ENCODE peak calls at places on chromosomes 5 and 9, in six cellular contexts. W is NCI-H187, C is choroid plexus epithelial cell, Q is AG09319, D is NCI-H1092, F is KG1. M is an unnamed sample.

GRCh38 chr5:138469540-138470321 is 4.5 kb downstream of the EGR1 start:
- DNase-seq in W (no peak), D (no peak), C (peak), Q (peak), F (no peak), M (peak)

GRCh38 chr5:72633041-72633445 is 125.8 kb upstream of the ZNF366 start:
- DNase-seq in F (no peak), D (no peak), Q (no peak), C (no peak), W (no peak), M (no peak)

GRCh38 chr5:96883871-96884270 is 7.6 kb downstream of the ERAP2 start:
- DNase-seq in F (no peak), C (no peak), Q (no peak), D (no peak), W (no peak), M (no peak)

GRCh38 chr9:14096182-14096922 is 217.6 kb downstream of the NFIB start:
- DNase-seq in D (no peak), Q (peak), F (no peak), C (peak), W (peak), M (peak)

GRCh38 chr5:6256901-6257300 is 121.4 kb downstream of the MED10 start:
- DNase-seq in Q (no peak), W (no peak), F (no peak), D (no peak), C (no peak), M (no peak)

GRCh38 chr9:91282292-91282691 is 79.4 kb downstream of the AUH start:
- DNase-seq in D (no peak), C (peak), Q (no peak), F (no peak), W (no peak), M (no peak)

GRCh38 chr5:171310816-171311697 is 2.0 kb downstream of the TLX3 start:
- DNase-seq in Q (no peak), C (peak), D (no peak), W (no peak), F (peak), M (peak)

GRCh38 chr5:114419941-114420340 is 58.1 kb downstream of the KCNN2 start:
- DNase-seq in F (no peak), C (no peak), D (no peak), Q (no peak), W (no peak), M (peak)

GRCh38 chr5:139133237-139133636 is 64.9 kb downstream of the SIL1 start:
- DNase-seq in D (peak), F (no peak), C (no peak), W (peak), Q (no peak), M (no peak)

GRCh38 chr9:34417734-34418133 is 40.6 kb downstream of the FAM219A start:
- DNase-seq in W (peak), Q (no peak), C (no peak), D (peak), F (no peak), M (no peak)

GRCh38 chr9:27339661-27340295 is 42.8 kb upstream of the EQTN start:
- DNase-seq in Q (no peak), W (no peak), D (no peak), F (no peak), C (no peak), M (no peak)

GRCh38 chr9:90054810-90055209 is 450.0 kb downstream of the GADD45G start:
- DNase-seq in W (no peak), D (peak), C (no peak), F (no peak), Q (no peak), M (no peak)

GRCh38 chr5:67133217-67133616 is 63.4 kb downstream of the CD180 start:
- DNase-seq in Q (no peak), F (no peak), W (no peak), C (no peak), D (no peak), M (no peak)

GRCh38 chr5:95822038-95822407 is 503 bp downstream of the GLRX start:
- DNase-seq in Q (no peak), F (no peak), C (peak), D (peak), W (peak), M (peak)

GRCh38 chr5:178675922-178676321 is 49.1 kb upstream of the CLK4 start:
- DNase-seq in F (no peak), Q (no peak), C (no peak), W (no peak), D (no peak), M (no peak)

GRCh38 chr9:15423328-15423985 is 781 bp downstream of the SNAPC3 start:
- DNase-seq in F (peak), D (no peak), Q (no peak), W (peak), C (peak), M (peak)

GRCh38 chr9:137880976-137881530 is 3.5 kb downstream of the CACNA1B start:
- DNase-seq in D (no peak), Q (no peak), C (no peak), W (no peak), F (no peak), M (no peak)

GRCh38 chr9:37919956-37920335 is 16.0 kb upstream of the SLC25A51 start:
- DNase-seq in C (no peak), F (no peak), W (no peak), Q (no peak), D (no peak), M (no peak)

GRCh38 chr5:173602423-173602822 is 14.0 kb downstream of the BOD1 start:
- DNase-seq in C (peak), F (no peak), D (no peak), Q (peak), W (no peak), M (peak)

GRCh38 chr5:122775713-122776084 is 819 bp downstream of the SNX2 start:
- DNase-seq in D (no peak), W (no peak), F (no peak), Q (no peak), C (peak), M (peak)

GRCh38 chr5:14945021-14945420 is 73.4 kb upstream of the ANKH start:
- DNase-seq in D (no peak), C (no peak), Q (no peak), F (no peak), W (no peak), M (no peak)

GRCh38 chr9:110257097-110257955 is 1.0 kb upstream of the TXN start:
- DNase-seq in D (no peak), F (peak), C (peak), Q (no peak), W (no peak), M (peak)

GRCh38 chr5:178281321-178281720 is 48.7 kb upstream of the PHYKPL start:
- DNase-seq in Q (no peak), F (no peak), D (no peak), W (no peak), C (no peak), M (no peak)

GRCh38 chr9:89590415-89590814 is 14.4 kb upstream of the GADD45G start:
- DNase-seq in F (no peak), C (no peak), D (no peak), Q (no peak), W (no peak), M (no peak)

GRCh38 chr5:176491056-176491646 is 43.0 kb downstream of the FAF2 start:
- DNase-seq in Q (no peak), F (no peak), C (no peak), D (no peak), W (no peak), M (no peak)

GRCh38 chr9:113479150-113479761 is 15.7 kb downstream of the RGS3 start:
- DNase-seq in Q (no peak), F (no peak), D (no peak), W (no peak), C (peak), M (no peak)

M was measured in astrocyte of the spinal cord.